ENCODE peak calls at places on chromosomes 16 and 17, in nine cellular contexts. E is transverse colon, R is stomach, L is suprapubic skin, Z is K562, G is ovary, F is A549, D is tibial nerve, V is H1. Q is an unnamed sample. For H3K4me1, the result is how much of the 10 kb centered on the place peaks cover.

GRCh38 chr16:54694651-54695050 is 236.0 kb upstream of the IRX5 start:
- DNase-seq in E (no peak), R (no peak), L (no peak), Z (no peak), G (no peak), F (no peak), D (no peak), V (no peak), Q (no peak)

GRCh38 chr17:5355416-5356129 is 63.9 kb downstream of the NUP88 start:
- DNase-seq in E (no peak), R (no peak), L (no peak), Z (no peak), G (no peak), F (no peak), D (no peak), V (no peak), Q (no peak)

GRCh38 chr17:62134397-62134796 is 69.3 kb upstream of the MED13 start:
- DNase-seq in E (no peak), R (no peak), L (no peak), Z (no peak), G (no peak), F (no peak), D (no peak), V (no peak), Q (no peak)

GRCh38 chr17:18978050-18978449 is 26.1 kb downstream of the SLC5A10 start:
- DNase-seq in E (no peak), R (no peak), L (no peak), Z (no peak), G (no peak), F (no peak), D (no peak), V (no peak), Q (no peak)

GRCh38 chr16:17078950-17079631 is 391.7 kb downstream of the XYLT1 start:
- DNase-seq in E (no peak), R (no peak), L (no peak), Z (no peak), G (no peak), F (no peak), D (no peak), V (no peak), Q (no peak)

GRCh38 chr16:51012396-51012795 is 138.7 kb downstream of the SALL1 start:
- DNase-seq in E (no peak), R (no peak), L (no peak), Z (no peak), G (no peak), F (no peak), D (no peak), V (no peak), Q (no peak)

GRCh38 chr17:57875109-57876022 is 25.5 kb upstream of the MRPS23 start:
- DNase-seq in E (peak), R (peak), L (peak), Z (no peak), G (peak), F (peak), D (peak), V (peak), Q (peak)

GRCh38 chr16:15757630-15758251 is 99.1 kb downstream of the MYH11 start:
- DNase-seq in E (no peak), R (no peak), L (no peak), Z (peak), G (no peak), F (no peak), D (no peak), V (peak), Q (no peak)

GRCh38 chr17:72394531-72394930 is 273.7 kb downstream of the SOX9 start:
- DNase-seq in E (no peak), R (no peak), L (no peak), Z (no peak), G (no peak), F (no peak), D (no peak), V (no peak), Q (no peak)

GRCh38 chr17:18344021-18344420 is 19.3 kb downstream of the SHMT1 start:
- DNase-seq in E (no peak), R (no peak), L (no peak), Z (no peak), G (no peak), F (no peak), D (no peak), V (no peak), Q (no peak)

GRCh38 chr17:76032780-76033108 is 5.6 kb upstream of the EVPL start:
- DNase-seq in E (no peak), R (no peak), L (no peak), Z (no peak), G (no peak), F (no peak), D (no peak), V (no peak), Q (no peak)

GRCh38 chr17:81586096-81586495 is 33.9 kb upstream of the FAAP100 start:
- DNase-seq in E (no peak), R (no peak), L (no peak), Z (no peak), G (no peak), F (no peak), D (no peak), V (no peak), Q (no peak)

GRCh38 chr16:3966681-3967080 is 86.2 kb upstream of the CREBBP start:
- DNase-seq in E (no peak), R (no peak), L (no peak), Z (no peak), G (no peak), F (no peak), D (no peak), V (no peak), Q (no peak)

GRCh38 chr17:77375526-77375916 is 234.8 kb downstream of the SEC14L1 start:
- DNase-seq in E (no peak), R (no peak), L (no peak), Z (no peak), G (peak), F (no peak), D (no peak), V (no peak), Q (peak)

GRCh38 chr16:83552193-83552592 is 255.6 kb upstream of the HSBP1 start:
- DNase-seq in E (no peak), R (no peak), L (no peak), Z (no peak), G (no peak), F (no peak), D (no peak), V (no peak), Q (no peak)

GRCh38 chr16:67915831-67916723 is 15.6 kb downstream of the CTRL start:
- DNase-seq in E (peak), R (peak), L (no peak), Z (no peak), G (no peak), F (no peak), D (no peak), V (no peak), Q (no peak)

GRCh38 chr16:76653390-76654026 is 376.3 kb downstream of the CNTNAP4 start:
- DNase-seq in E (no peak), R (no peak), L (no peak), Z (peak), G (no peak), F (peak), D (no peak), V (no peak), Q (no peak)

GRCh38 chr17:82876602-82877391 is 37.0 kb upstream of the ZNF750 start:
- DNase-seq in E (peak), R (peak), L (peak), Z (peak), G (peak), F (no peak), D (no peak), V (no peak), Q (peak)

GRCh38 chr16:56339431-56340195 is 85.7 kb downstream of the AMFR start:
- DNase-seq in E (no peak), R (no peak), L (no peak), Z (no peak), G (no peak), F (no peak), D (no peak), V (no peak), Q (no peak)

GRCh38 chr17:45131616-45132301 is 556 bp downstream of the PLCD3 start:
- DNase-seq in E (peak), R (peak), L (no peak), Z (peak), G (peak), F (no peak), D (no peak), V (peak), Q (peak)

GRCh38 chr16:1150511-1150982 is 2.4 kb upstream of the CACNA1H start:
- DNase-seq in E (no peak), R (no peak), L (no peak), Z (peak), G (peak), F (peak), D (no peak), V (peak), Q (no peak)

GRCh38 chr17:42288078-42288984 is at the start of gene STAT5A:
- DNase-seq in E (peak), R (peak), L (peak), Z (peak), G (peak), F (peak), D (peak), V (peak), Q (peak)

GRCh38 chr17:29240477-29240876 is 6.2 kb upstream of the CRYBA1 start:
- DNase-seq in E (no peak), R (no peak), L (no peak), Z (no peak), G (no peak), F (no peak), D (no peak), V (no peak), Q (no peak)

GRCh38 chr17:19386974-19387920 is at the start of gene MFAP4:
- DNase-seq in E (peak), R (no peak), L (peak), Z (no peak), G (peak), F (no peak), D (peak), V (peak), Q (peak)

GRCh38 chr16:19757026-19757425 is 39.0 kb downstream of the IQCK start:
- DNase-seq in E (no peak), R (no peak), L (no peak), Z (no peak), G (no peak), F (no peak), D (no peak), V (no peak), Q (no peak)

GRCh38 chr17:41464682-41465081 is 2.5 kb downstream of the KRT32 start:
- DNase-seq in E (no peak), R (peak), L (no peak), Z (no peak), G (peak), F (peak), D (peak), V (no peak), Q (no peak)

GRCh38 chr16:66030036-66030435 is 336.5 kb upstream of the CDH5 start:
- DNase-seq in E (no peak), R (no peak), L (no peak), Z (no peak), G (peak), F (no peak), D (no peak), V (no peak), Q (no peak)

GRCh38 chr17:17403899-17404576 is 72.8 kb upstream of the MED9 start:
- DNase-seq in E (peak), R (no peak), L (no peak), Z (no peak), G (no peak), F (no peak), D (no peak), V (no peak), Q (no peak)

DNA sequence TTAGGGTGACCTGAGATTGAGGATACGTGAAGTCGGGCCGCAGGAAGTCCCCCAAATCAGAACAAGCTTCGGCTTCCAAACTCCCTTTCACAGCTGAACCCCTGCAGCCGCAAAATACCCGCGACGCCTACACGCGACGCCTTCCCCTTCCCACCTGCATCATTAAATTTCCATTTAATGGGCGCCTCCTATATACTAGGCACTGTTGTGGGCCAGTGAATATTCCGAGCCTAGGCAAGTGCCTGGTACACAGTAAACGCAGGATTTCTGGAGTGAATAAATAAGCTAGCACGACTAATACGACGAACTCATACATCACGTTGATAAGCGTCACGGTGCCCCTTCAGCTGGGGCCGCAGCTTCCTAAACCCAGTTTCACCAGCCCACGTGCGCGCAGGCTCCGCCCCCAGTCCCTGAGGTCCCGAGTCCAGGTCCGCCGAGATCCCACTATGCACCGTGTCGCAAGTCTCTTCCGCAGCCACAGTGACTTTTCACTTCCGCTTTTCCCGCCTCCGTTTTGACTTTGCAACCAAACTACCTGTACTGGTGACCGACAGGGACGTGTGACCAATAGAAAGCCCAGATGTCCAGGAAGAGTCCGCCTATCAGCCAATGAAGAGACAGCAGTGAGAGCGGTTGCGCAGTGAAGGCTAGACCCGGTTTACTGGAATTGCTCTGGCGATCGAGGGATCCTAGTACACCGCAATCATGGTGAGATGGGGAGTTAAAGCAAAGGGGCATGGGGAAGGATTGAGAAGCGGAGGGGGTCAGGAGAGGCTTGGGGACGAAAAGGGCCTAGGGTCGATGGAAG is at the start of gene PSMB3:
- DNase-seq in E (peak), R (peak), L (peak), Z (peak), G (peak), F (peak), D (peak), V (peak), Q (peak)
- TF ChIP-seq POLR2A in E (peak), R (peak), L (no peak), Z (peak), G (peak), F (peak), D (peak), V (no peak), Q (no peak)

DNA sequence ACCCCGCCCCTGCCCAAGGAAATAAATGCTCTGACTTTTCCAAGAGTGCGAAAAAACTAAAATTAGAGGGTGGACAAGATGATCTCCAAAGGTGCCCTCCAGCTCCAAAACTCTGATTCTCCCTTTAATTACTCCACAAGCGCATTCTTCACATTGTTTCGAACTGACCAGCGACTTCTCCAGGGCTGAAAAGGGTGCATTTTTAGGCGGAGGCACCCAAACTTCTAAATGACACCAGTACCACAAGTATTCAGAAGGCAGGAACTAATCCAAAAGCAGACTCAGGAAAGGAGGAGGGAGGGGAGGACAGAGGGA is 750 bp downstream of the ZFHX3 start:
- DNase-seq in E (no peak), R (no peak), L (no peak), Z (no peak), G (no peak), F (no peak), D (no peak), V (no peak), Q (no peak)
- H3K4me1 ChIP-seq in E (half or more), R (under half), L (half or more), Z (under half), G (under half), F (half or more), D (half or more), V (under half), Q (half or more)

GRCh38 chr17:50185724-50186545 is 15.5 kb downstream of the COL1A1 start:
- DNase-seq in E (no peak), R (no peak), L (no peak), Z (no peak), G (no peak), F (no peak), D (no peak), V (no peak), Q (no peak)
- TF ChIP-seq EP300 in E (no peak), R (no peak), L (no peak), Z (no peak), G (no peak), F (no peak), D (no peak), V (no peak), Q (no peak)

DNA sequence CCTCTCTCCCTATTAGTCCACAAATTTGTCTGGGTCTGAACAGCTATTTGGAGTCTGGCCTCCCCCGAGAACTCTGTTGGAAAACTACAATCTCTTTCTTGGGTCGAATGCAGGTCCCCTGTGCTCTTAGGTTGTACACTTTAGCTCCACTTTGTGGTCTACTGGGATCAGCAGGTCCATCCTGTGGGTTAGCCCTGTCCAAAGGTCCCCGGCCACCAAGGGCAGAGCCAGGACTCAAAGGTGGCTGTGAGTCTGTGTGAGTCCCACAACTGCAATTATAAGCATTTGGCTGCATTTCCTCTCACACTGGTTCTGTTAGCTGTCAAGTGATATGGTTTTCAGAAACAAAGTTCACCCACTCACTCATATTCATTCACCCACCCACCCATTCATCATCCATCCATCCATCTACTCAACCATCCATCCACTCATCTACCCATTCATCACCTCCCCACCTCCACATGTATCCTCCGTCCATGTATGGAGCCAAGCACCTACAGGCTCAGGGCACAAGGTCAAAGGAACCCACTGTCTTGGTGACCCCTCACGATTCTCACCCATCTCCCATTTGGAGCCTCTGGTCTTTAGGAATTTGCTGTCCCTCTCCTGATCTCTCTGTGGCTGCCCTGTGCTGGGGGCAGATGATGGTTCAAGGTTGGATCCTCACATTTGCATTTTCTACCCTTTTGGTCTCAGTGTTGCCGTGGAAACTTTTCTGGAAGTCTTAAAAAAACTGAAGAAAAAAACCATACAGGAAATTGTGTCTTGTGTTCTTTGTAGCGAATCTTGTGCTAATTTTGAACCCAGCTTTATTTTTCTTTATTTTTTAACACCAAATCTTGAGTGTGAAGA is 45.8 kb downstream of the IRF8 start:
- DNase-seq in E (no peak), R (no peak), L (no peak), Z (no peak), G (no peak), F (no peak), D (no peak), V (no peak), Q (no peak)
- TF ChIP-seq POLR2A in E (no peak), R (no peak), L (no peak), Z (no peak), G (no peak), F (no peak), D (no peak), V (no peak), Q (no peak)

GRCh38 chr16:30949655-30950515 is 1.0 kb downstream of the ORAI3 start:
- DNase-seq in E (peak), R (peak), L (peak), Z (peak), G (peak), F (peak), D (peak), V (peak), Q (peak)

GRCh38 chr16:30948087-30948955 is 547 bp upstream of the ORAI3 start:
- DNase-seq in E (peak), R (peak), L (peak), Z (peak), G (peak), F (peak), D (peak), V (peak), Q (peak)

GRCh38 chr16:30950516-30951073 is 1.7 kb downstream of the ORAI3 start:
- DNase-seq in E (no peak), R (no peak), L (no peak), Z (no peak), G (peak), F (no peak), D (no peak), V (no peak), Q (no peak)

GRCh38 chr16:30947533-30948086 is 1.3 kb upstream of the ORAI3 start:
- DNase-seq in E (no peak), R (no peak), L (no peak), Z (no peak), G (no peak), F (no peak), D (no peak), V (no peak), Q (no peak)

DNA sequence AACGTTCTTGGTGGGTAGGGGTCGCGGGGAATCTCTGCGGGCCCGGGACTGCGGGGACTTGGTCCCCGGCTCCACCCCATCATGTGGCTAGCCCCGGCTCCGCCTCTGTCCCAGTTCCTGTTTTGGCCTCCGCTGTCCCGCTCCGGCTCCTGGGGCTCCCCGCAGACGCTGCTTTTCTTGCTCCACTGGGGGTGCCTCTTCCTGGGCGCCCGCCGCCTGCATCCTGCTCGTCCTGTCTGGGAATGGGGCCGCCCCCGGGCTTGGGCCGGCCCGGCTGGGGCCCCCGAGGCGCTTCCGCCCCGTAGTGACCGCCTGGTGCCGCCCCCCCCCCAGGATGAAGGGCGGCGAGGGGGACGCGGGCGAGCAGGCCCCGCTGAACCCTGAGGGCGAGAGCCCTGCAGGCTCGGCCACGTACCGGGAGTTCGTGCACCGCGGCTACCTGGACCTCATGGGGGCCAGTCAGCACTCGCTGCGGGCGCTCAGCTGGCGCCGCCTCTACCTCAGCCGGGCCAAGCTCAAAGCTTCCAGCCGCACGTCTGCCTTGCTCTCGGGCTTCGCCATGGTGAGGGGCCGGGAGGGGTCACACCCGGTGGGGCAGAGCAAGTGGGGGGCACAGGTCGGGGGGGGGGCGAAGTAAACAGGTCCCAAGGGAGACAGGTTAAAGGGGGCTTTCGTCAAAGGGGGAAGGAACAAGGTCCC is at the start of gene ORAI3:
- DNase-seq in E (peak), R (peak), L (peak), Z (peak), G (peak), F (peak), D (peak), V (peak), Q (peak)
- H3K4me1 ChIP-seq in E (under half), R (half or more), L (half or more), Z (half or more), G (under half), F (under half), D (under half), V (under half), Q (half or more)

Q was measured in sigmoid colon.